ENCODE peak calls at places on chromosomes 5 and 9, in five cellular contexts. I is cardiac fibroblast, N is HTR-8/SVneo, S is EL, J is dermis blood vessel endothelial cell. Z is an unnamed sample.

GRCh38 chr5:36403601-36404311 is 102.1 kb upstream of the RANBP3L start:
- DNase-seq in I (peak), N (no peak), S (peak), J (no peak), Z (no peak)

GRCh38 chr5:14266686-14267085 is 123.5 kb downstream of the TRIO start:
- DNase-seq in I (no peak), N (no peak), S (no peak), J (peak), Z (no peak)

GRCh38 chr5:98365126-98365525 is 408.3 kb upstream of the RGMB start:
- DNase-seq in I (no peak), N (no peak), S (no peak), J (no peak), Z (peak)

GRCh38 chr9:87909310-87910041 is 8.3 kb upstream of the SPATA31C1 start:
- DNase-seq in I (no peak), N (no peak), S (no peak), J (no peak), Z (peak)

GRCh38 chr5:176535101-176535654 is 2.0 kb downstream of the RNF44 start:
- DNase-seq in I (no peak), N (no peak), S (no peak), J (no peak), Z (no peak)

GRCh38 chr5:17482784-17483183 is 15.2 kb upstream of the TAF11L2 start:
- DNase-seq in I (no peak), N (no peak), S (no peak), J (no peak), Z (no peak)

GRCh38 chr5:112691758-112692157 is 45.9 kb upstream of the APC start:
- DNase-seq in I (peak), N (no peak), S (no peak), J (peak), Z (peak)

GRCh38 chr9:13322828-13323550 is 43.5 kb upstream of the MPDZ start:
- DNase-seq in I (no peak), N (no peak), S (no peak), J (no peak), Z (no peak)

GRCh38 chr5:118989816-118990215 is 1.5 kb upstream of the DTWD2 start:
- DNase-seq in I (no peak), N (no peak), S (no peak), J (no peak), Z (no peak)

GRCh38 chr9:88537743-88538055 is 2.7 kb downstream of the NXNL2 start:
- DNase-seq in I (peak), N (peak), S (peak), J (peak), Z (no peak)

GRCh38 chr5:27252911-27253310 is 214.5 kb upstream of the CDH9 start:
- DNase-seq in I (no peak), N (no peak), S (no peak), J (no peak), Z (no peak)

GRCh38 chr5:168943999-168944398 is 356.9 kb downstream of the SLIT3 start:
- DNase-seq in I (peak), N (no peak), S (no peak), J (no peak), Z (no peak)

GRCh38 chr5:154237946-154238345 is 47.4 kb downstream of the GALNT10 start:
- DNase-seq in I (no peak), N (no peak), S (no peak), J (no peak), Z (no peak)

GRCh38 chr5:82499845-82500244 is 221.7 kb upstream of the RPS23 start:
- DNase-seq in I (no peak), N (no peak), S (no peak), J (no peak), Z (no peak)

GRCh38 chr5:179154346-179154990 is 94.3 kb downstream of the ZNF354C start:
- DNase-seq in I (no peak), N (no peak), S (no peak), J (no peak), Z (no peak)

GRCh38 chr5:95631991-95632675 is 12.2 kb downstream of the GPR150 start:
- DNase-seq in I (peak), N (no peak), S (peak), J (peak), Z (no peak)

GRCh38 chr5:139823757-139824355 is 28.2 kb downstream of the PSD2 start:
- DNase-seq in I (no peak), N (no peak), S (no peak), J (no peak), Z (no peak)

GRCh38 chr9:96484521-96484931 is 34.6 kb downstream of the HABP4 start:
- DNase-seq in I (no peak), N (no peak), S (no peak), J (no peak), Z (no peak)

GRCh38 chr5:125112196-125112595 is 365.8 kb upstream of the ZNF608 start:
- DNase-seq in I (peak), N (no peak), S (peak), J (no peak), Z (no peak)

GRCh38 chr5:176740702-176741565 is 69.4 kb upstream of the UNC5A start:
- DNase-seq in I (no peak), N (no peak), S (no peak), J (no peak), Z (no peak)

GRCh38 chr9:20394928-20395327 is 227.4 kb downstream of the MLLT3 start:
- DNase-seq in I (no peak), N (no peak), S (no peak), J (no peak), Z (no peak)

GRCh38 chr5:176833286-176833685 is 22.9 kb downstream of the UNC5A start:
- DNase-seq in I (no peak), N (no peak), S (no peak), J (no peak), Z (no peak)

Z was measured in LoVo.